ENCODE peak calls at places on chromosomes 5 and 9, in six cellular contexts. T, E, N, M, U and I are unnamed samples.

GRCh38 chr9:122112238-122112637 is 19.1 kb upstream of the TTLL11 start:
- DNase-seq in E (no peak), M (no peak), T (no peak), U (no peak), N (no peak), I (no peak)

GRCh38 chr9:71637926-71638325 is 130.4 kb downstream of the CEMIP2 start:
- DNase-seq in U (no peak), M (no peak), E (no peak), T (no peak), N (no peak), I (no peak)

GRCh38 chr5:179908528-179908927 is 831 bp upstream of the TBC1D9B start:
- DNase-seq in T (no peak), U (no peak), M (no peak), E (no peak), N (no peak), I (no peak)

GRCh38 chr9:6484210-6484609 is 71.2 kb downstream of the UHRF2 start:
- DNase-seq in T (no peak), U (no peak), E (no peak), N (no peak), M (no peak), I (no peak)

GRCh38 chr9:133609311-133610098 is at the start of gene FAM163B:
- DNase-seq in M (peak), U (no peak), N (no peak), T (peak), E (no peak), I (peak)

GRCh38 chr5:146291421-146292074 is 47.1 kb upstream of the POU4F3 start:
- DNase-seq in E (no peak), N (no peak), U (no peak), T (peak), M (no peak), I (no peak)

GRCh38 chr5:115246361-115246991 is 16.2 kb downstream of the PGGT1B start:
- DNase-seq in N (no peak), T (peak), E (no peak), M (no peak), U (no peak), I (no peak)

GRCh38 chr5:169011009-169011408 is 289.9 kb downstream of the SLIT3 start:
- DNase-seq in M (no peak), U (no peak), E (no peak), T (no peak), N (no peak), I (no peak)

GRCh38 chr9:126126012-126126411 is 200.6 kb upstream of the MVB12B start:
- DNase-seq in E (no peak), T (no peak), U (no peak), M (no peak), N (no peak), I (no peak)

GRCh38 chr5:28374492-28374934 is 1336.1 kb upstream of the CDH9 start:
- DNase-seq in N (no peak), T (no peak), M (no peak), U (no peak), E (no peak), I (no peak)

GRCh38 chr9:129482521-129483466 is 138.1 kb downstream of the C9orf50 start:
- DNase-seq in U (peak), T (peak), M (peak), E (no peak), N (no peak), I (no peak)

GRCh38 chr9:120014751-120015235 is 565.2 kb downstream of the CDK5RAP2 start:
- DNase-seq in E (no peak), T (no peak), M (no peak), N (no peak), U (no peak), I (no peak)

GRCh38 chr5:137649228-137649890 is 86.5 kb downstream of the KLHL3 start:
- DNase-seq in M (no peak), N (no peak), T (no peak), E (no peak), U (no peak), I (no peak)

GRCh38 chr9:34579097-34579818 is 10.3 kb downstream of the CNTFR start:
- DNase-seq in T (no peak), M (no peak), U (no peak), E (no peak), N (no peak), I (no peak)

GRCh38 chr5:150656191-150657132 is 4.6 kb upstream of the MYOZ3 start:
- DNase-seq in E (peak), M (peak), N (no peak), U (peak), T (peak), I (peak)

GRCh38 chr9:15142903-15143534 is 164.0 kb downstream of the TTC39B start:
- DNase-seq in E (no peak), T (peak), M (no peak), N (no peak), U (no peak), I (no peak)

GRCh38 chr5:1431021-1431811 is 14.0 kb downstream of the SLC6A3 start:
- DNase-seq in N (no peak), T (no peak), M (no peak), E (no peak), U (peak), I (peak)

GRCh38 chr9:93948456-93949072 is 6.6 kb downstream of the BARX1 start:
- DNase-seq in U (no peak), T (no peak), N (no peak), M (no peak), E (no peak), I (no peak)

GRCh38 chr9:86126998-86127972 is 27.9 kb upstream of the GOLM1 start:
- DNase-seq in E (no peak), N (no peak), M (peak), U (no peak), T (peak), I (no peak)

GRCh38 chr9:131036529-131037335 is 27.8 kb downstream of the LAMC3 start:
- DNase-seq in T (no peak), E (no peak), M (peak), U (no peak), N (no peak), I (no peak)

GRCh38 chr5:171534009-171534895 is 114.8 kb downstream of the FGF18 start:
- DNase-seq in T (no peak), M (no peak), E (no peak), U (no peak), N (no peak), I (no peak)

GRCh38 chr5:36367524-36367923 is 65.8 kb upstream of the RANBP3L start:
- DNase-seq in E (no peak), M (no peak), U (no peak), N (no peak), T (no peak), I (no peak)

GRCh38 chr9:124217839-124218437 is 39.8 kb upstream of the NEK6 start:
- DNase-seq in M (no peak), N (no peak), T (no peak), E (no peak), U (peak), I (no peak)
- H3K27ac ChIP-seq in M (peak), N (peak), T (no peak), E (no peak), U (peak), I (no peak)

GRCh38 chr9:19614294-19614693 is 174.5 kb downstream of the SLC24A2 start:
- DNase-seq in U (no peak), T (no peak), N (no peak), E (no peak), M (no peak), I (no peak)
- H3K27ac ChIP-seq in U (no peak), T (no peak), N (peak), E (no peak), M (no peak), I (no peak)

GRCh38 chr5:77952811-77953210 is 176.7 kb upstream of the TBCA start:
- DNase-seq in U (no peak), E (no peak), T (no peak), M (no peak), N (no peak), I (no peak)
- H3K27ac ChIP-seq in U (no peak), E (no peak), T (no peak), M (no peak), N (no peak), I (no peak)

GRCh38 chr9:80435591-80435990 is 863.8 kb downstream of the TLE4 start:
- DNase-seq in M (no peak), E (no peak), N (no peak), U (no peak), T (peak), I (no peak)

GRCh38 chr9:80440724-80441123 is 869.0 kb downstream of the TLE4 start:
- DNase-seq in U (no peak), E (no peak), M (no peak), N (no peak), T (no peak), I (no peak)

GRCh38 chr9:80437825-80438224 is 866.1 kb downstream of the TLE4 start:
- DNase-seq in T (no peak), N (no peak), U (no peak), M (no peak), E (no peak), I (no peak)
- H3K27ac ChIP-seq in T (no peak), N (no peak), U (no peak), M (no peak), E (no peak), I (no peak)

GRCh38 chr9:95503369-95503768 is 13.4 kb downstream of the PTCH1 start:
- DNase-seq in U (no peak), E (no peak), T (no peak), M (no peak), N (no peak), I (no peak)

GRCh38 chr9:95505676-95506437 is 10.9 kb downstream of the PTCH1 start:
- DNase-seq in N (no peak), U (no peak), T (peak), M (peak), E (no peak), I (peak)

GRCh38 chr9:95506438-95506691 is 10.4 kb downstream of the PTCH1 start:
- DNase-seq in E (no peak), N (no peak), T (no peak), U (no peak), M (peak), I (no peak)

GRCh38 chr9:95504053-95504963 is 12.5 kb downstream of the PTCH1 start:
- DNase-seq in M (no peak), T (no peak), U (no peak), N (no peak), E (no peak), I (no peak)

GRCh38 chr9:95505072-95505471 is 11.7 kb downstream of the PTCH1 start:
- DNase-seq in T (no peak), M (no peak), U (no peak), E (no peak), N (no peak), I (no peak)
- H3K27ac ChIP-seq in T (no peak), M (peak), U (no peak), E (no peak), N (no peak), I (no peak)

GRCh38 chr5:178468196-178468685 is 122.0 kb downstream of the COL23A1 start:
- DNase-seq in T (no peak), M (no peak), U (no peak), N (no peak), E (no peak), I (no peak)
- H3K27ac ChIP-seq in T (no peak), M (peak), U (peak), N (no peak), E (no peak), I (no peak)

GRCh38 chr9:113886003-113886324 is 9.9 kb downstream of the ZNF618 start:
- DNase-seq in M (no peak), U (no peak), T (no peak), N (no peak), E (no peak), I (no peak)

GRCh38 chr9:113886933-113887332 is 10.8 kb downstream of the ZNF618 start:
- DNase-seq in M (no peak), T (no peak), E (no peak), U (no peak), N (no peak), I (no peak)

GRCh38 chr9:113886471-113886870 is 10.4 kb downstream of the ZNF618 start:
- DNase-seq in U (no peak), M (no peak), E (no peak), N (no peak), T (no peak), I (no peak)

GRCh38 chr9:113888361-113888760 is 12.3 kb downstream of the ZNF618 start:
- DNase-seq in N (no peak), U (no peak), E (no peak), M (no peak), T (no peak), I (no peak)

DNA sequence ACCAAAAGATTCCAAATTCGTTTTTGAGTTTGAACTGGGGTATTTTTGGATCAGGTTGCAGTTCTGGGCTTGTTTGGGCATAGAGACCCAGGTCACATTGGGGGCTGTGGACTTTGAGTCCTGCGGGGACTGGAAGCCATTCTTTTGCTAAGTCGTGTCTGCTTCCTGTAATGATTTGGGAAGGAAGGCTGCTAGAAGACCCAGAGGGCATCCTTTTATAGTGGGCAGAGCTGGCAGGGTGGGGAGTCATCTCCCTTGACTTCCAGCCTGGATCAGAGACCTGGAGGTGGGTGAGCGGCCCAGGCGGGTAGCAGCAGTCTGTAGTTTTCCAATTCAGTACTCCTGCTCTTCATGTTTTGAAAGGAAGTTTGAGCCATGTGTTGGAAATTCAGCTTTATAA is 11.3 kb downstream of the ZNF618 start:
- DNase-seq in T (no peak), U (no peak), M (no peak), N (no peak), E (no peak), I (no peak)
- H3K27ac ChIP-seq in T (no peak), U (no peak), M (no peak), N (no peak), E (no peak), I (no peak)

DNA sequence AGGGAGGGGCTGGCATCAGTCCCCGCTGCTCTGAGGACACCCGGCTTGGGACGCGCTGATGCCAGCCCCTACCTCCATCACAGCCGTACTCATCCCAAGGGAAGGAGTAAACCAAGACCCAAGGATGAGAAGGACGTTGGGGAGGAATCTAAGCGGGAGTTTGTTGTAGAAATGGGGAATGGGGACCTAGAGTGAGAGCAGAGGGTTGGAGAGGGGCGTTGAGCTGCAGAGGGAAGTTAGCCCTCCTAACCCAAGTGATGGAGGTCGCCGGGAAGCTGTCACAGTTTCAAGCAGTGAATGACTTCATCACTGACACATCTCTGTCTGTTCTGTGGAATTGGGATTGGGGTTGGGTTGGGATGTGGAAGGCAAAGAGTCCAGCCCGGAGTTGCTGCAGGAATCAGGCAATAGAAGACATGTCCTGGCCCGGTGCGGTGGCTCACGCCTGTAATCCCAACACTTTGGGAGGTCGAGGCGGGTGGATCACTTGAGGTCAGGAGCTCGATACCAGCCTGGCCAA is 759 bp upstream of the SUSD1 start:
- DNase-seq in U (no peak), M (no peak), N (no peak), T (no peak), E (no peak), I (no peak)
- H3K27ac ChIP-seq in U (no peak), M (peak), N (no peak), T (no peak), E (peak), I (no peak)

GRCh38 chr9:33172256-33172678 is 5.1 kb upstream of the B4GALT1 start:
- DNase-seq in M (no peak), N (no peak), E (no peak), T (no peak), U (no peak), I (no peak)
- H3K27ac ChIP-seq in M (no peak), N (no peak), E (no peak), T (no peak), U (no peak), I (no peak)